ENCODE peak calls at places on chromosomes 12 and 14, in six cellular contexts. One of them, this sample, is unnamed.

GRCh38 chr14:64502476-64503183 is 1.0 kb downstream of the ZBTB25 start:
- DNase-seq in Peyer's patch: peak; percentile 49
- DNase-seq in A549: no peak
- DNase-seq in HCT116: no peak
- DNase-seq in endothelial cell of umbilical vein: peak; percentile 52
- DNase-seq in transverse colon: peak; percentile 36
- DNase-seq in this sample: no peak

GRCh38 chr14:54040851-54041250 is 84.2 kb upstream of the BMP4 start:
- DNase-seq in Peyer's patch: no peak
- DNase-seq in transverse colon: no peak
- DNase-seq in A549: no peak
- DNase-seq in HCT116: no peak
- DNase-seq in endothelial cell of umbilical vein: no peak
- DNase-seq in this sample: no peak

GRCh38 chr14:56173360-56173922 is 55.2 kb downstream of the PELI2 start:
- DNase-seq in endothelial cell of umbilical vein: no peak
- DNase-seq in Peyer's patch: no peak
- DNase-seq in HCT116: no peak
- DNase-seq in transverse colon: no peak
- DNase-seq in A549: no peak
- DNase-seq in this sample: no peak

GRCh38 chr14:101470266-101470665 is 91.0 kb upstream of the DIO3 start:
- DNase-seq in A549: no peak
- DNase-seq in endothelial cell of umbilical vein: no peak
- DNase-seq in Peyer's patch: no peak
- DNase-seq in transverse colon: no peak
- DNase-seq in HCT116: no peak
- DNase-seq in this sample: peak; percentile 37

GRCh38 chr12:105220150-105220928 is 15.6 kb downstream of the APPL2 start:
- DNase-seq in A549: no peak
- DNase-seq in transverse colon: no peak
- DNase-seq in endothelial cell of umbilical vein: no peak
- DNase-seq in HCT116: no peak
- DNase-seq in Peyer's patch: no peak
- DNase-seq in this sample: no peak

GRCh38 chr14:105398726-105399440 is 545 bp downstream of the TEX22 start:
- DNase-seq in endothelial cell of umbilical vein: peak; percentile 71
- DNase-seq in transverse colon: no peak
- DNase-seq in A549: no peak
- DNase-seq in Peyer's patch: no peak
- DNase-seq in HCT116: no peak
- DNase-seq in this sample: no peak

GRCh38 chr12:124217508-124217981 is 77.3 kb upstream of the RFLNA start:
- DNase-seq in HCT116: no peak
- DNase-seq in transverse colon: no peak
- DNase-seq in Peyer's patch: no peak
- DNase-seq in endothelial cell of umbilical vein: no peak
- DNase-seq in A549: no peak
- DNase-seq in this sample: no peak

GRCh38 chr14:81418057-81418790 is 18.1 kb upstream of the STON2 start:
- DNase-seq in transverse colon: no peak
- DNase-seq in A549: no peak
- DNase-seq in HCT116: no peak
- DNase-seq in endothelial cell of umbilical vein: no peak
- DNase-seq in Peyer's patch: no peak
- DNase-seq in this sample: no peak

GRCh38 chr14:71693373-71693772 is 238.9 kb upstream of the RGS6 start:
- DNase-seq in transverse colon: no peak
- DNase-seq in Peyer's patch: no peak
- DNase-seq in HCT116: no peak
- DNase-seq in endothelial cell of umbilical vein: no peak
- DNase-seq in A549: no peak
- DNase-seq in this sample: no peak

GRCh38 chr14:104755621-104756020 is 2.7 kb downstream of the SIVA1 start:
- DNase-seq in A549: no peak
- DNase-seq in Peyer's patch: no peak
- DNase-seq in transverse colon: no peak
- DNase-seq in HCT116: no peak
- DNase-seq in endothelial cell of umbilical vein: no peak
- DNase-seq in this sample: no peak

GRCh38 chr12:7108042-7108927 is 729 bp downstream of the C1RL start:
- DNase-seq in A549: peak; percentile 67
- DNase-seq in HCT116: peak; percentile 62
- DNase-seq in Peyer's patch: peak; percentile 86
- DNase-seq in transverse colon: peak; percentile 88
- DNase-seq in endothelial cell of umbilical vein: peak; percentile 28
- DNase-seq in this sample: peak; percentile 84

GRCh38 chr12:546920-547845 is 87.4 kb downstream of the B4GALNT3 start:
- DNase-seq in HCT116: peak; percentile 34
- DNase-seq in A549: peak; percentile 78
- DNase-seq in Peyer's patch: no peak
- DNase-seq in endothelial cell of umbilical vein: peak; percentile 61
- DNase-seq in transverse colon: peak; percentile 73
- DNase-seq in this sample: peak; percentile 79

GRCh38 chr14:55000381-55000780 is 26.5 kb downstream of the WDHD1 start:
- DNase-seq in A549: no peak
- DNase-seq in HCT116: no peak
- DNase-seq in transverse colon: no peak
- DNase-seq in Peyer's patch: no peak
- DNase-seq in endothelial cell of umbilical vein: no peak
- DNase-seq in this sample: no peak

GRCh38 chr12:85664429-85664828 is 171.8 kb downstream of the RASSF9 start:
- DNase-seq in transverse colon: no peak
- DNase-seq in Peyer's patch: no peak
- DNase-seq in endothelial cell of umbilical vein: no peak
- DNase-seq in A549: no peak
- DNase-seq in HCT116: no peak
- DNase-seq in this sample: no peak
- TF ChIP-seq POLR2A in transverse colon: no peak
- TF ChIP-seq POLR2A in Peyer's patch: no peak
- TF ChIP-seq POLR2A in endothelial cell of umbilical vein: no peak
- TF ChIP-seq POLR2A in A549: no peak
- TF ChIP-seq POLR2A in HCT116: no peak
- TF ChIP-seq POLR2A in this sample: no peak

DNA sequence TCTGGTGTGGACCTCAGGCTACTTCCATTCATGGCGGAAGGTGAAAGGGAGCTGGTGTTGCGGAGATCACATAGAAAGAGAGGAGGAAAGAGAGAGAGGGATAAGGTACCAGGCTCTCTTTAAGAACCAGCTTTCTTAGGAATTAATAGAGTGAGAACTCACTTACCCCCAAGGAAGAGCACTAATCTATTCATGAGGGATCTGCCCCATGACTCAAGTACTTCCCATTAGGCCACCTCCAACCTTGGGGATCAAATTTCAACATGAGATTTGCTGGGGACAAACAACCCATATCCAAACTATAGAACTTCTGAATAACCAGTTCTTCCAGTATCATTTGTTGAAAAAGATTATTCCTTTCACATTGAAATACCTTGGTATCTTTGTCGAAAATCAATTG is 34.0 kb upstream of the C2CD5 start:
- DNase-seq in endothelial cell of umbilical vein: no peak
- DNase-seq in A549: no peak
- DNase-seq in HCT116: no peak
- DNase-seq in Peyer's patch: no peak
- DNase-seq in transverse colon: no peak
- DNase-seq in this sample: no peak
- H3K4me1 ChIP-seq in endothelial cell of umbilical vein: no peaks in the 10 kb centered on the region
- H3K4me1 ChIP-seq in A549: peaks cover 4% of the 10 kb centered on the region
- H3K4me1 ChIP-seq in HCT116: no peaks in the 10 kb centered on the region
- H3K4me1 ChIP-seq in Peyer's patch: no peaks in the 10 kb centered on the region
- H3K4me1 ChIP-seq in transverse colon: no peaks in the 10 kb centered on the region
- H3K4me1 ChIP-seq in this sample: no peaks in the 10 kb centered on the region

GRCh38 chr12:54356228-54356627 is 8.1 kb downstream of the GPR84 start:
- DNase-seq in Peyer's patch: no peak
- DNase-seq in endothelial cell of umbilical vein: no peak
- DNase-seq in transverse colon: no peak
- DNase-seq in A549: no peak
- DNase-seq in HCT116: no peak
- DNase-seq in this sample: no peak
- H3K27ac ChIP-seq in Peyer's patch: no peak overlapping the region
- H3K27ac ChIP-seq in endothelial cell of umbilical vein: no peak overlapping the region
- H3K27ac ChIP-seq in transverse colon: peak overlapping the region; percentile 36
- H3K27ac ChIP-seq in A549: no peak overlapping the region
- H3K27ac ChIP-seq in HCT116: no peak overlapping the region
- H3K27ac ChIP-seq in this sample: no peak overlapping the region

GRCh38 chr12:51392556-51393237 is 1.5 kb upstream of the GALNT6 start:
- DNase-seq in A549: no peak
- DNase-seq in HCT116: no peak
- DNase-seq in transverse colon: peak; percentile 39
- DNase-seq in endothelial cell of umbilical vein: peak; percentile 45
- DNase-seq in Peyer's patch: peak; percentile 38
- DNase-seq in this sample: no peak
- TF ChIP-seq POLR2A in A549: no peak
- TF ChIP-seq POLR2A in HCT116: no peak
- TF ChIP-seq POLR2A in transverse colon: no peak
- TF ChIP-seq POLR2A in endothelial cell of umbilical vein: no peak
- TF ChIP-seq POLR2A in Peyer's patch: no peak
- TF ChIP-seq POLR2A in this sample: no peak

GRCh38 chr12:11730299-11731041 is 81.0 kb downstream of the ETV6 start:
- DNase-seq in A549: no peak
- DNase-seq in transverse colon: peak; percentile 75
- DNase-seq in endothelial cell of umbilical vein: no peak
- DNase-seq in Peyer's patch: peak; percentile 74
- DNase-seq in HCT116: peak; percentile 12
- DNase-seq in this sample: no peak
- H3K4me1 ChIP-seq in A549: peaks cover 19% of the 10 kb centered on the region
- H3K4me1 ChIP-seq in transverse colon: peaks cover 73% of the 10 kb centered on the region
- H3K4me1 ChIP-seq in endothelial cell of umbilical vein: peaks cover 43% of the 10 kb centered on the region
- H3K4me1 ChIP-seq in Peyer's patch: peaks cover 54% of the 10 kb centered on the region
- H3K4me1 ChIP-seq in HCT116: peaks cover 34% of the 10 kb centered on the region
- H3K4me1 ChIP-seq in this sample: peaks cover 19% of the 10 kb centered on the region

GRCh38 chr12:115261691-115262398 is 577.9 kb upstream of the TBX3 start:
- DNase-seq in endothelial cell of umbilical vein: no peak
- DNase-seq in HCT116: no peak
- DNase-seq in A549: no peak
- DNase-seq in Peyer's patch: no peak
- DNase-seq in transverse colon: peak; percentile 67
- DNase-seq in this sample: no peak

GRCh38 chr12:115259968-115260806 is 576.2 kb upstream of the TBX3 start:
- DNase-seq in A549: no peak
- DNase-seq in transverse colon: no peak
- DNase-seq in endothelial cell of umbilical vein: no peak
- DNase-seq in HCT116: no peak
- DNase-seq in Peyer's patch: no peak
- DNase-seq in this sample: no peak

GRCh38 chr12:115260807-115261161 is 576.8 kb upstream of the TBX3 start:
- DNase-seq in endothelial cell of umbilical vein: no peak
- DNase-seq in Peyer's patch: no peak
- DNase-seq in HCT116: no peak
- DNase-seq in transverse colon: no peak
- DNase-seq in A549: no peak
- DNase-seq in this sample: no peak

GRCh38 chr12:115264605-115265004 is 580.6 kb upstream of the TBX3 start:
- DNase-seq in transverse colon: no peak
- DNase-seq in Peyer's patch: no peak
- DNase-seq in HCT116: no peak
- DNase-seq in endothelial cell of umbilical vein: no peak
- DNase-seq in A549: no peak
- DNase-seq in this sample: no peak

DNA sequence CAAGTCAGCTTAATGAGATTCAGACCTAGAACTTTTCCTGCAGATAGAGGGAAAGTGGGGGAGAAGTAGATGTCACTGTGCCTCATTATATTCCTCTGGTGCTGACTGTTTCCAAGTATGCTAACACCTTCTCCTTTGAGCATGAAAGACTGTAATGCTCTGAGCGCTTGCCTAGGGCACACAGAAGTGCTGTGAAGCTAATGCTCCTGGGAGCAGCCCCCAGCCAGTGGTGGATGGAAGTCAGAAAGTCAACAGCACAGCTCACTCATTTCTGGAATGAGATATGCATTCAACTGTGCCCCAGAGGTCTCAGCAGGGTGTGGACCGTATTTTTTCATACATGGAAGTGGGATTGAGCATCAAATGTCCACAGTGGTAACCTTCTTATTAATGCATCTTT is 577.3 kb upstream of the TBX3 start:
- DNase-seq in A549: no peak
- DNase-seq in HCT116: no peak
- DNase-seq in endothelial cell of umbilical vein: no peak
- DNase-seq in Peyer's patch: no peak
- DNase-seq in transverse colon: no peak
- DNase-seq in this sample: no peak
- H3K27ac ChIP-seq in A549: no peak overlapping the region
- H3K27ac ChIP-seq in HCT116: no peak overlapping the region
- H3K27ac ChIP-seq in endothelial cell of umbilical vein: no peak overlapping the region
- H3K27ac ChIP-seq in Peyer's patch: no peak overlapping the region
- H3K27ac ChIP-seq in transverse colon: no peak overlapping the region
- H3K27ac ChIP-seq in this sample: no peak overlapping the region

DNA sequence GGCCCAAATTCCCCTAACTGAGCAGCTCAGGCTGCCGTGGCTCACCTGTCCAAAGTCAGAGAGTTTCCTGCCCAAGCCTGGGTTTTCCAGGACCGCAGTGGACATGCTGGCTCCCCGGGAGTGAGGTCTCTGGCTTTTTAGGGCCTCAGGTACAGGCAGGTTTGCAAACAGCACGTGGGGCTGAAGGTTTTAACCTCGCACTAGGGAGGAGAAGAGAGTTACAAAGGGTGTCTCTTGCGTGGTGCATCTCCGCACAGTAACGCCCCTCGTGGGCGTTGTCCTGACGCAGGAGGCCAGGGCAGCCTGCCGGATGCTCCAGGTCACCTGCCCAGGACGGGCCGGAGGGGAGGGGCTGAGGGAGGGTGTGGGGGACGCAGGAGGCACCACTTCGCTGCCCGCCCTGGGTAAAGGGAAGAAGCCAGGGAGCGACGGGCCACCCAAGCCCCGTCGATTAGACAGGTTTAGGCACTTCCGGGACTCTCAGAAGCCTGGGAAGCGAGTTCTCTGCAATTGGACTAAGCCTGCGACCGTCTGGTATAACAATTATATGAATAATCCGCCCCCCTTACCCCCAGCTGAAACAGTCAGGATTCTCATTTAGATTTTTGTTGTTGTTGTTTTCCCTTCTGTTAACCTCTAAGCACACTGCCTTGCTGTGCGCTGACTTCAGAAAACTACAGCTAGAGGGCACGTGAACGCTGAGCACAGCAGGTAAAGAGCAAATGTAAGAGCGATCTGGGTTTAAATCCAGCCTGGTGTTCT is at the start of gene PAH:
- DNase-seq in transverse colon: peak; percentile 35
- DNase-seq in A549: no peak
- DNase-seq in Peyer's patch: peak; percentile 18
- DNase-seq in HCT116: no peak
- DNase-seq in endothelial cell of umbilical vein: no peak
- DNase-seq in this sample: peak; percentile 98
- TF ChIP-seq POLR2A in transverse colon: no peak
- TF ChIP-seq POLR2A in A549: no peak
- TF ChIP-seq POLR2A in Peyer's patch: no peak
- TF ChIP-seq POLR2A in HCT116: no peak
- TF ChIP-seq POLR2A in endothelial cell of umbilical vein: no peak
- TF ChIP-seq POLR2A in this sample: peak; percentile 91

This sample was measured in right lobe of liver.